ENCODE peak calls at places on chromosomes 11 and 22, in five cellular contexts. T, J, B, P and S are unnamed samples.

GRCh38 chr11:12598330-12599256 is 75.6 kb upstream of the TEAD1 start:
- DNase-seq in T (no peak), J (no peak), B (no peak), P (no peak), S (no peak)

GRCh38 chr11:36296925-36297604 is 977 bp downstream of the PRR5L start:
- DNase-seq in T (no peak), J (no peak), B (no peak), P (no peak), S (no peak)

GRCh38 chr11:2927851-2928604 is 1.2 kb downstream of the PHLDA2 start:
- DNase-seq in T (peak; percentile 51), J (no peak), B (no peak), P (no peak), S (peak; percentile 38)

GRCh38 chr11:85682330-85683305 is 3.4 kb downstream of the CCDC89 start:
- DNase-seq in T (peak; percentile 27), J (no peak), B (no peak), P (no peak), S (peak; percentile 27)

GRCh38 chr11:45872513-45873356 is 12.7 kb upstream of the MAPK8IP1 start:
- DNase-seq in T (peak; percentile 71), J (peak; percentile 87), B (peak; percentile 29), P (no peak), S (peak; percentile 76)

GRCh38 chr22:28710112-28710888 is 30.7 kb upstream of the TTC28 start:
- DNase-seq in T (peak; percentile 47), J (no peak), B (peak; percentile 13), P (no peak), S (no peak)

GRCh38 chr11:31767665-31768064 is 43.5 kb downstream of the PAX6 start:
- DNase-seq in T (no peak), J (no peak), B (no peak), P (no peak), S (no peak)

GRCh38 chr11:34065505-34066203 is 14.1 kb downstream of the CAPRIN1 start:
- DNase-seq in T (no peak), J (peak; percentile 21), B (no peak), P (no peak), S (no peak)

GRCh38 chr22:32917577-32918375 is 116.3 kb downstream of the TIMP3 start:
- DNase-seq in T (no peak), J (no peak), B (no peak), P (no peak), S (no peak)

GRCh38 chr11:62689421-62690183 is at the start of gene LRRN4CL:
- DNase-seq in T (no peak), J (no peak), B (no peak), P (no peak), S (no peak)

DNA sequence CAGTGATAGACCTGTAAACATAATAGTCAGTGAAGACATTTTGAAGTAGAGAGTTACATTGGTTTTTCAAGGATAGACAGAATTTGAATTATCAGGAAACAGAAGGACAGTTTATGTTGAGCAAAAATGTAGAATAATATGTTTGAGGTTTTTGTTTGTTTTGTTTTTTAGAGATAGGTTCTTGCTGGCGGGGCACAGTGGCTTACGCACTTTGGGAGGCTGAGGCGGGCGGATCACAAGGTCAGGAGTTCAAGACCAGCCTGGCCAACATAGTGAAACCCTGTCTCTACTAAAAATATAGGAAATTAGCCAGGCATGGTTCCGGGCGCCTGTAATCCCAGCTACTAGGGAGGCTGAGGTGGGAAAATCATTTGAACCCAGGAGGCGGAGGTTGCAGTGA is 35.6 kb downstream of the BCL2L13 start:
- DNase-seq in T (no peak), J (no peak), B (no peak), P (no peak), S (no peak)
- TF ChIP-seq ESRRA in T (no peak), J (no peak), B (no peak), P (no peak), S (no peak)

GRCh38 chr22:36381513-36382079 is 6.2 kb downstream of the MYH9 start:
- DNase-seq in T (no peak), J (no peak), B (no peak), P (no peak), S (no peak)

GRCh38 chr22:36383110-36383581 is 4.6 kb downstream of the MYH9 start:
- DNase-seq in T (no peak), J (no peak), B (no peak), P (peak; percentile 89), S (no peak)

GRCh38 chr22:36377022-36377631 is 10.6 kb downstream of the MYH9 start:
- DNase-seq in T (no peak), J (no peak), B (no peak), P (no peak), S (peak; percentile 33)

GRCh38 chr22:36378080-36378788 is 9.5 kb downstream of the MYH9 start:
- DNase-seq in T (no peak), J (no peak), B (no peak), P (no peak), S (no peak)

DNA sequence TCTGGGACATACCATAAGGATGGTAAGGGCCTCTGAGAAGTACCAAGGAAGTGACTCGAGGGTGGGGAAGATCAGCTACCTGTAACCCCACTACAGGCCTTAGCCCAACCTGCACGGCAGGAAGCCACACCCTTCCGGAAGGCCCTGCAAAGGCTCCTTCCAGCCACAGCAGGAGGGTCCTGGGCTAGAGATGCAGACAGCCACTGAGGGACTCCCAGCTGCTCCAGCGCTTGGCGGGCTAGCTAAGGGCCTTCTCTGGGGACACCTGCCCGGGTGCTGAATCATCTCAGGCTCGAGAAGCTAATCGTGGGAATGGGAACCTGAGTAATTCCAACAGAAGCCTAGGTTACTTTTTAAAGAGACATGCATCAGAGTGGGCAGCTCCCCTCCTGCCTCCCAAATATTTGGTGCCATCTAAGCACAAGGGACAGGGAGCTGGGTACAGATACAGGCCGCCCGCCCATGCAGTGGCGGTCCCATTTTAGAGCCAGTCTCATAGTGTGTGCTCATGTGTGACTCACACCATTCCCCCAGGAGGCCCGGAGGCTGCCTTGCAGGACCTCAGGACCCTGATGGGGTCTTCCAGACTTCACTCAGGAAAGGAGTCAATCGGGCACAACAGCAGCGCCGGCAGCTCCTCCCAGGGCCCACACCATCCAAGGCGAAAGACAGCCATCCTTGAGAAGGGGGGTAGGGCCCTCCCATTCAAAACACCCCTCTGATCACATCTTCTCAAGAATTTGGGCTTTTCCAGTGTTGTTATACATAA is 8.0 kb downstream of the MYH9 start:
- DNase-seq in T (no peak), J (no peak), B (no peak), P (no peak), S (no peak)
- TF ChIP-seq ESRRA in T (no peak), J (no peak), B (no peak), P (no peak), S (no peak)

GRCh38 chr11:108592591-108593213 is 866 bp downstream of the EXPH5 start:
- DNase-seq in T (no peak), J (peak; percentile 28), B (no peak), P (no peak), S (peak; percentile 62)
- TF ChIP-seq ESRRA in T (no peak), J (no peak), B (no peak), P (no peak), S (no peak)

DNA sequence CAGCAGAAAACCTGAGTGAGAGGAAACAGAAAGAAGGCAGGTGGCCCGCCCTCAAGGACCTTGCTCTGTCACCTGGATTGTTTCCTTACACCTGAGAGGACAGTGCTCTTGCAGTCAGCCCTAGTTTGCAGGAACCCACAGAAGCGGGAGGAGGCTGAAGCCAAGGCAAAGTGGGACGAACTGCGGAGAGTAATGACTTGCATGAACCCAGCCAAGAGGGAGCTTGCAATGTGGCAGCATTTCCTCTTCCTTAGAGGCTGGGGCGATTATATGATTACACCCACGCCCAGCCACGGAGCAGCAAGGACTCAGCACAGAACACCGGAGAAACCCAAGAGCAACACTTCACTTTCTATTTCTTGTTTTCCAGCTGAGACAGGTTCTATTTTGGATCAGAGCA is 102.6 kb downstream of the SPON1 start:
- DNase-seq in T (no peak), J (no peak), B (no peak), P (no peak), S (no peak)
- TF ChIP-seq ESRRA in T (no peak), J (no peak), B (no peak), P (no peak), S (no peak)